ENCODE peak calls at places on chromosome 17, in four cellular contexts. N is amygdala; B is stimulated activated CD4-positive, alpha-beta T cell treated with anti-CD3 and anti-CD28 coated beads, Interleukin-2, amount 100 ng/mL, for 48 hours; S is left cardiac atrium. U is an unnamed sample.

GRCh38 chr17:15261063-15261817 is 3.9 kb downstream of the PMP22 start:
- DNase-seq in N (peak), B (no peak), S (peak), U (no peak)

GRCh38 chr17:40139566-40140058 is 725 bp upstream of the CASC3 start:
- DNase-seq in N (peak), B (peak), S (no peak), U (no peak)

GRCh38 chr17:43040655-43041054 is 15.6 kb downstream of the RND2 start:
- DNase-seq in N (no peak), B (no peak), S (no peak), U (no peak)

GRCh38 chr17:43171761-43172487 is 910 bp downstream of the NBR1 start:
- DNase-seq in N (peak), B (no peak), S (peak), U (peak)

GRCh38 chr17:7436556-7437368 is 1.5 kb downstream of the TMEM102 start:
- DNase-seq in N (peak), B (peak), S (peak), U (peak)

GRCh38 chr17:17971431-17972125 is 622 bp downstream of the TOM1L2 start:
- DNase-seq in N (peak), B (no peak), S (peak), U (no peak)

GRCh38 chr17:58002558-58002957 is 4.5 kb downstream of the SRSF1 start:
- DNase-seq in N (no peak), B (no peak), S (no peak), U (no peak)

GRCh38 chr17:41417576-41418015 is 6.8 kb downstream of the KRT37 start:
- DNase-seq in N (no peak), B (no peak), S (no peak), U (no peak)

GRCh38 chr17:62657664-62658063 is 30.2 kb downstream of the MRC2 start:
- DNase-seq in N (no peak), B (no peak), S (no peak), U (no peak)

GRCh38 chr17:5699789-5700188 is 115.5 kb upstream of the NLRP1 start:
- DNase-seq in N (no peak), B (no peak), S (no peak), U (no peak)

GRCh38 chr17:3960764-3961163 is 3.5 kb downstream of the ATP2A3 start:
- DNase-seq in N (no peak), B (no peak), S (peak), U (no peak)

GRCh38 chr17:80855968-80856862 is 135.4 kb upstream of the CHMP6 start:
- DNase-seq in N (no peak), B (peak), S (no peak), U (peak)

GRCh38 chr17:50447870-50448573 is 20.7 kb downstream of the CHAD start:
- DNase-seq in N (no peak), B (no peak), S (no peak), U (no peak)

GRCh38 chr17:74125160-74125559 is 78.3 kb upstream of the RPL38 start:
- DNase-seq in N (no peak), B (no peak), S (no peak), U (no peak)

GRCh38 chr17:35068249-35068648 is 4.7 kb upstream of the RFFL start:
- DNase-seq in N (no peak), B (no peak), S (no peak), U (no peak)

GRCh38 chr17:29376667-29377268 is 13.4 kb upstream of the TAOK1 start:
- DNase-seq in N (peak), B (no peak), S (peak), U (no peak)

GRCh38 chr17:17347234-17347955 is 44.2 kb downstream of the NT5M start:
- DNase-seq in N (no peak), B (no peak), S (no peak), U (no peak)

GRCh38 chr17:78679495-78680395 is 102.3 kb downstream of the CYTH1 start:
- DNase-seq in N (peak), B (no peak), S (no peak), U (no peak)

GRCh38 chr17:74282587-74283370 is 8.7 kb downstream of the DNAI2 start:
- DNase-seq in N (no peak), B (peak), S (no peak), U (no peak)

GRCh38 chr17:9226130-9226793 is 205.0 kb downstream of the NTN1 start:
- DNase-seq in N (no peak), B (no peak), S (no peak), U (no peak)

GRCh38 chr17:34542700-34543336 is 36.6 kb upstream of the TMEM132E start:
- DNase-seq in N (peak), B (peak), S (peak), U (no peak)

GRCh38 chr17:45296003-45296832 is 20.6 kb downstream of the MAP3K14 start:
- DNase-seq in N (no peak), B (no peak), S (peak), U (no peak)

GRCh38 chr17:29958947-29959657 is 17.7 kb downstream of the EFCAB5 start:
- DNase-seq in N (no peak), B (no peak), S (no peak), U (no peak)

GRCh38 chr17:46056800-46057304 is 57.8 kb downstream of the STH start:
- DNase-seq in N (no peak), B (no peak), S (no peak), U (peak)